ENCODE peak calls at places on chromosomes 1 and 21, in seven cellular contexts. Z is IMR-90, J is tibial artery, B is HCT116, T is H9, X is OCI-LY7, I is left ventricle myocardium inferior. Y is an unnamed sample.

GRCh38 chr1:231091853-231092301 is 51.8 kb upstream of the FAM89A start:
- DNase-seq in Z (peak), J (no peak), B (peak), T (peak), X (peak), I (no peak), Y (no peak)

GRCh38 chr1:231860221-231861088 is 233.9 kb downstream of the DISC1 start:
- DNase-seq in Z (no peak), J (no peak), B (no peak), T (no peak), X (no peak), I (no peak), Y (no peak)

GRCh38 chr1:221667504-221667903 is 74.4 kb downstream of the DUSP10 start:
- DNase-seq in Z (peak), J (no peak), B (peak), T (no peak), X (no peak), I (no peak), Y (peak)

GRCh38 chr1:67614511-67614934 is 70.5 kb upstream of the GADD45A start:
- DNase-seq in Z (peak), J (peak), B (no peak), T (no peak), X (no peak), I (no peak), Y (no peak)

GRCh38 chr1:26109229-26110164 is 2.1 kb upstream of the PDIK1L start:
- DNase-seq in Z (no peak), J (no peak), B (no peak), T (peak), X (no peak), I (no peak), Y (no peak)

GRCh38 chr1:232574867-232575523 is 54.9 kb downstream of the SIPA1L2 start:
- DNase-seq in Z (peak), J (no peak), B (no peak), T (no peak), X (no peak), I (no peak), Y (no peak)

GRCh38 chr1:162535501-162535900 is 26.0 kb upstream of the UAP1 start:
- DNase-seq in Z (peak), J (no peak), B (no peak), T (no peak), X (no peak), I (no peak), Y (no peak)

GRCh38 chr1:243851129-243851756 is 1.2 kb upstream of the AKT3 start:
- DNase-seq in Z (peak), J (no peak), B (no peak), T (no peak), X (no peak), I (no peak), Y (no peak)

GRCh38 chr21:46567348-46567747 is 37.5 kb downstream of the S100B start:
- DNase-seq in Z (no peak), J (no peak), B (no peak), T (no peak), X (no peak), I (no peak), Y (no peak)

GRCh38 chr21:38804617-38805281 is 980 bp upstream of the ETS2 start:
- DNase-seq in Z (peak), J (peak), B (peak), T (peak), X (no peak), I (peak), Y (peak)

GRCh38 chr21:38803075-38803474 is 2.7 kb upstream of the ETS2 start:
- DNase-seq in Z (no peak), J (no peak), B (no peak), T (no peak), X (no peak), I (no peak), Y (no peak)

GRCh38 chr21:38802050-38803026 is 3.4 kb upstream of the ETS2 start:
- DNase-seq in Z (peak), J (no peak), B (no peak), T (no peak), X (no peak), I (no peak), Y (peak)

GRCh38 chr21:38805282-38806152 is at the start of gene ETS2:
- DNase-seq in Z (peak), J (peak), B (peak), T (peak), X (peak), I (peak), Y (peak)

DNA sequence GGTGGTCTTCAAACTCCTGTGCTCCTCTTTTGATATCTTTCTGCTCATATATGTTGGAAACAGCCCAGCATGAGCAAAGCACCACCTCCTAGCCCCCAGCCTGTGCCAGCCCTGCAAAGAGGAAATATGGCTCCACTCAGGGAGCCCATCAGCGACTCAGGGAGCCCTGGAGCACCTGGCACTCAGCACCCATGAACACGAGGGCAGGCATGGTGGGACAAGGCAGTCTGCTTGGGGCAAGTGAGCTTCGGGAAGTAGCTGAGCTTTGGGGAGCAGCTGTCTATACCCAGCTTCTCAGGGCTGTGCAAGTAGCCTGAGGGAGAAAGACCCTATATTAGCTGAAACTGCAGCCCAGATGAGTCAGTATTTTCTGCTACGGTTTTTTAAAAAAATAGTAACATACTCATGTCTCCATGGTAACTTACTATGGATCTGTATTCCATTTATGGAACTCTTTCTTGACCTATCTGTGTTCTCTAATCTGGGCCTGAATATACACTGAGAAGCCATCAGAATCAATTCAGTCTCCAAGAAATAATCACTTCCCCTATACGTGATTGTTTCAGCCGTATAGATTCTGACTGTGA is 1.6 kb upstream of the ETS2 start:
- DNase-seq in Z (peak), J (no peak), B (no peak), T (no peak), X (no peak), I (no peak), Y (no peak)
- H3K27ac ChIP-seq in Z (peak), J (peak), B (peak), T (no peak), X (no peak), I (no peak), Y (peak)

DNA sequence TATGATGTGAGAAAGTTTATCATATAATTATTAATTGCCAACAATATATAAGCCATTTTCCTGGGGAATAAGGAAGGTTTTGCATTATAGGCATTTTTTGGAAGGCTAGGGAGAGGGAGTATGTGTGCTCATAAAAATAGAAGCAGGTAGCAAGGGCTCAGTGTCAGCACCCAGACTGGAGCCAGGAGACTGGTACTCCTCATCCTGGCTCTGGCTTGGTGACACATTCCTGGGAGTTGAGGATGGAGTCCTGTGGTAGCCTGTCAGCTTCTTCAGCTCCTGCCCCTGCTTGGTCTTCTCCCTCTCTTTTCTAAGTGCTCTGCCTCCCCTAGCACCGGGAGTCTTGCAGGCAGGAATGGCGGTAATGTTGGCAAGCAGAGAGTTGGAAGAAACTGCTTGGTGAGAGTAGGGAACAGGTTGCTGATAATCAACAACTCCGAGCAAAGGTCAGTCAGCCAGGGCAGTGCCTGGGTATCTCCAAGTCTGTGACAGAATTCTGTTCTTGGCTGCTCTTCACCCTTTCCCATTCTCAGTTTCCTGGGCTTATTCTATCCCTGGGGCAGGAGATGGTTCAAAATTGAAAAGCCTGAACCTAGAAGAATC is 23.0 kb downstream of the GIPC2 start:
- DNase-seq in Z (no peak), J (no peak), B (no peak), T (no peak), X (no peak), I (peak), Y (no peak)
- H3K27ac ChIP-seq in Z (no peak), J (no peak), B (no peak), T (no peak), X (no peak), I (peak), Y (no peak)

GRCh38 chr1:10319750-10320149 is 79.1 kb upstream of the PGD start:
- DNase-seq in Z (no peak), J (no peak), B (no peak), T (no peak), X (no peak), I (no peak), Y (no peak)

GRCh38 chr1:10324627-10325026 is 74.2 kb upstream of the PGD start:
- DNase-seq in Z (no peak), J (no peak), B (no peak), T (no peak), X (no peak), I (no peak), Y (no peak)

GRCh38 chr1:10322821-10323220 is 76.0 kb upstream of the PGD start:
- DNase-seq in Z (no peak), J (no peak), B (no peak), T (no peak), X (no peak), I (no peak), Y (no peak)

GRCh38 chr1:10316752-10317151 is 82.1 kb upstream of the PGD start:
- DNase-seq in Z (no peak), J (no peak), B (no peak), T (no peak), X (no peak), I (no peak), Y (no peak)

DNA sequence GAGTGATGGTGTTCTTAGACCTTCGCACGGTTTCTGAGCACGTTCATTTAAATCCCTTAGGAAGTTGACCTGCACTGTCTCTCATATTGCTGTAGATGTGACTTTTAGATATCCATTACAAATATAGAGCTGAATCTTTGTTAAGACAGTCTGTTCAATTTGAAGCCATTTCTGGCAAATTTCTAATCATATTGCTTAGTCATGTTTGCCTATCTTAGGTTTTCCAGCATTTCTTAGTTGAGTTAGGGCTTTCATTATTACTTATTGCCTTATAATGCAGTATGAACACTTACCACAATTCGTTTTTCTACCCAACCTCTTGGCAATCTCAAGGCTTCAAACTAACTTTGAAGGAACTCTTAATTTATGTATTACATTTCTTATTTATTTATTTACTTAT is 78.5 kb upstream of the PGD start:
- DNase-seq in Z (no peak), J (no peak), B (no peak), T (no peak), X (no peak), I (no peak), Y (no peak)
- H3K27ac ChIP-seq in Z (no peak), J (no peak), B (no peak), T (no peak), X (no peak), I (no peak), Y (no peak)

DNA sequence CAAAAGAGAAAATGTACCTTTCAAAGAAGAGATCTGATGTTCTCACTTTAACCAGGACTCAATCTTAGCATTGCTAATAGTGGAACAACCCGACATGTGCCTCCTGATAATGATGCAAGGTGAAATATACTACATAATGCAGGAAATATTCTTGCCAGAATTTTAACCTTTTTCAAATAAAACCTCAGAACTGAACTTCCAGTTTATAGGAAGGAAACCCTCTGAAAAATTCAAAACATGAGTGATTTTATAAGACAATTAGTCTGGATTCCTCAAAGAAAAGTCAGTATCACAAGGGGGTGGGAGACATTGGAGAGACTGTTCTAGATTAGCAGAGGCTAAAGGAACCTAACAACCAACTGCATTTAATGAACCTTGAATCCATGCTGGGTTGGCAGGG is 18.1 kb downstream of the AHCYL1 start:
- DNase-seq in Z (no peak), J (no peak), B (no peak), T (no peak), X (no peak), I (no peak), Y (no peak)
- H3K27ac ChIP-seq in Z (no peak), J (no peak), B (peak), T (no peak), X (no peak), I (peak), Y (peak)

DNA sequence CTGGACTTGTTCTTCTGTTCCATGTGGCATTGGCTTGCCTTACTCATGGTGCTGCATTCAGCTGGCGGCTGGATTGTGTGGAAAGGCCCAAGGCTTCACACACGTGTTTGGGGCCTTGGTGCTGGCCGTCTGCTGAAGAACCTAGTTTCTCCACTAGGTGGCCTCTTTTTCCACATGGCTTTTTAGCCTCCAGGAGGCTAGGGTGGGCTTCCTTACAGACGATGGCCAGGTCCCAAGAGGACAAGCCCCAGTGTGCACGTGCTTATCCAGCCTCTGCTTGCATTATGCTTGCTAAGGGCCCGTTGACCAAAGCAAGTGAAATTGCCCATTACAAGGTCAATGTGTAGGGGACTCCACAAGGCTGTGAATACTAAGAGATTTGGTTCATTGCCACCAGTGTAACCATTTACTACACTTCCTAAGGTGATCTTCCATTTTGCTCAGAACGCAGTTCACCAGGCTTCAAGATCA is 47.5 kb upstream of the FOXO6 start:
- DNase-seq in Z (no peak), J (no peak), B (peak), T (peak), X (peak), I (no peak), Y (no peak)
- H3K27ac ChIP-seq in Z (no peak), J (no peak), B (no peak), T (no peak), X (no peak), I (no peak), Y (no peak)

DNA sequence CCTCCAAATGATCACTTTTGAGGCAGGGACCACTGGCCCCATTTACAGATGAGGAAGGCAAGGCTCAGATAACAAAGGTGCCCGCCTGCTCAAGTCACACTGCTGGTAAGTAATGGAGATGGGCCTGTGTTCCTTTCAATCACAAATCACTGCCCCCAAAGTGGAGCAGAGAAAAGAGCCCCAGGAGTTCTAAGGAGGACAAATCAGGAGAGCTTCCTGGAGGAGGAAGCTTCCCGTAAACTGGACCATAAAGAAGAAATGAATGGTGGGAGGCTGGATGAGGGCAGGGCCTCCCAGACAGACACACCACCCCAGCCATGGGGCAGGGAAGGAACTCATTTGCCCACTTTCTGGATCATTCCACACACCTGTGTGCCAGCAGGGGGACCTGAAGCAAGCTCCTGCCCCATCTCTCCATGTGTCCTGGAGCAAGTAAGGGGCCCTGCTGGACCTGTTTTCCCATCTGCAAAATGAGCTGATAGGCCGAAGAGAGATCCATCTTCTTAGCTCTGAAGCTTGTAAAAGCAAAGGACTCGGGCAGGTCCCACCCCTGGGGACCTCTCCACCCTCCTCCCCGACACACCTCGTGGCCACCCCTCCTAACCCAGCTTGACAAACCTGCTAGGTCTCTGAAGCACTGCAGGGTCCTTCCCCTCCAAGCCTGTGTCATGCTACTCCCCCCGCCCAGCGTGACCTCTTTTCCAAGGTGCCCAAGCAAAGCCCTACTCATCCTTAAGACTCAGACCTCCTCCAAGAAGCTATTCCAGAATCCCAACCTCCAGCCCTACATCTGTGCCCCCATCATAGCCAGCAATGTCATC is 5.5 kb downstream of the LAPTM5 start:
- DNase-seq in Z (no peak), J (no peak), B (no peak), T (no peak), X (no peak), I (no peak), Y (no peak)
- H3K27ac ChIP-seq in Z (no peak), J (no peak), B (no peak), T (no peak), X (peak), I (no peak), Y (no peak)

GRCh38 chr1:150610576-150610975 is 18.8 kb downstream of the ENSA start:
- DNase-seq in Z (no peak), J (no peak), B (no peak), T (no peak), X (no peak), I (no peak), Y (no peak)
- H3K27ac ChIP-seq in Z (peak), J (peak), B (no peak), T (no peak), X (peak), I (peak), Y (peak)